ENCODE peak calls at places on chromosomes 5 and 9, in six cellular contexts. S, D, F, C, N and Y are unnamed samples.

GRCh38 chr5:88248094-88248493 is 20.6 kb downstream of the TMEM161B start:
- DNase-seq in C (no peak), N (no peak), F (no peak), S (no peak), D (no peak), Y (no peak)

GRCh38 chr5:18992264-18992663 is 995.7 kb downstream of the CDH18 start:
- DNase-seq in F (no peak), N (no peak), D (no peak), C (no peak), S (no peak), Y (no peak)

GRCh38 chr9:124447297-124447661 is 3.0 kb upstream of the ADGRD2 start:
- DNase-seq in F (no peak), D (no peak), C (no peak), S (no peak), N (no peak), Y (no peak)

GRCh38 chr9:131579789-131580211 is 34.5 kb downstream of the PRRT1B start:
- DNase-seq in D (peak), S (no peak), N (no peak), F (no peak), C (no peak), Y (no peak)

GRCh38 chr9:127393680-127394079 is 3.3 kb upstream of the SLC2A8 start:
- DNase-seq in D (no peak), S (no peak), N (peak), F (no peak), C (no peak), Y (no peak)

GRCh38 chr5:143887901-143888648 is 76.1 kb downstream of the HMHB1 start:
- DNase-seq in N (peak), S (no peak), F (no peak), D (no peak), C (no peak), Y (peak)

GRCh38 chr5:13989832-13990231 is 45.3 kb upstream of the DNAH5 start:
- DNase-seq in S (no peak), N (no peak), D (no peak), F (no peak), C (no peak), Y (no peak)

GRCh38 chr5:133696782-133697507 is 84.6 kb upstream of the FSTL4 start:
- DNase-seq in D (no peak), F (no peak), C (no peak), S (no peak), N (no peak), Y (no peak)

GRCh38 chr5:149125386-149125891 is 15.9 kb upstream of the ABLIM3 start:
- DNase-seq in S (peak), D (no peak), N (peak), C (no peak), F (no peak), Y (no peak)

GRCh38 chr9:137245450-137246421 is 4.6 kb downstream of the TUBB4B start:
- DNase-seq in S (no peak), C (no peak), N (no peak), F (no peak), D (no peak), Y (no peak)

GRCh38 chr9:136703231-136703870 is 9.0 kb upstream of the DIPK1B start:
- DNase-seq in N (no peak), F (no peak), S (no peak), D (no peak), C (no peak), Y (no peak)

DNA sequence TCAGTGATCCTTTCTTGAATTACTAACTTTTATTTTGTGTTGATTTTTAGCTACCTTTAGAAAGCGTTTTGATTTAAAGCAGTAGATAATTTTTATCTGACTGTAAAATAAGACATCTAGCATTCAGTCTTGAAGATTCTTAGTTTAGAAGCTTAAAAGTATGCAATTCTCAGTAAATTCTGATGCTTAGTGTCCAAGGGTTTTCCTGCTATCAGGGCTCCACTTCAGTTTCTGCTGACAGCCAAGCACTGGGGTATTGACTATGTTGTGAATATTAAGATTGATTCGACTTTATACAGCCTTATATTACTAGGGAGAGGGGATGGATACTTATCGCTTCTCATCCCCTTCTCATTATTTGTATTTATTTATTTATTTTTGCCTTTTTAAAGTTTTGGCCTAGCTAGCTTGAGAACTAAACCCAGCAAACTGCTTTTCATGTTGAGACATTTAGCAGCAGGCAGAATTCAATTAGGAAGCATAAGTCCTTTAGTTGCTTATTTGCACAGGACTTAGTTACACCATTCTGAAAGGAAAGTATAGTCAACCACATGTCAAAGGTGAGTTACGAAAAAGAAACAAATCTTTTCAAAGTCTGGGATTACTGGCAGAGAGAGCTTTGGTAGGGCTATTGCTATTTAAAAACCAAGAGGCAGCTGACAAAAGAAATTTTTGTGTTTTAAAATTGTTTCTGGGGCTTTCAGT is 2.9 kb downstream of the PBX3 start:
- DNase-seq in C (no peak), S (no peak), D (no peak), N (peak), F (no peak), Y (no peak)
- H3K4me3 ChIP-seq in C (peak), S (no peak), D (peak), N (no peak), F (peak), Y (no peak)

GRCh38 chr5:8633259-8633658 is 764.3 kb downstream of the MTRR start:
- DNase-seq in F (no peak), D (no peak), C (no peak), N (no peak), S (no peak), Y (peak)
- TF ChIP-seq CTCF in F (no peak), D (no peak), C (no peak), N (no peak), S (no peak), Y (no peak)

GRCh38 chr5:173232499-173233346 is 2.3 kb downstream of the NKX2-5 start:
- DNase-seq in N (no peak), F (no peak), C (no peak), D (no peak), S (no peak), Y (no peak)
- H3K4me3 ChIP-seq in N (peak), F (no peak), C (no peak), D (peak), S (no peak), Y (no peak)

DNA sequence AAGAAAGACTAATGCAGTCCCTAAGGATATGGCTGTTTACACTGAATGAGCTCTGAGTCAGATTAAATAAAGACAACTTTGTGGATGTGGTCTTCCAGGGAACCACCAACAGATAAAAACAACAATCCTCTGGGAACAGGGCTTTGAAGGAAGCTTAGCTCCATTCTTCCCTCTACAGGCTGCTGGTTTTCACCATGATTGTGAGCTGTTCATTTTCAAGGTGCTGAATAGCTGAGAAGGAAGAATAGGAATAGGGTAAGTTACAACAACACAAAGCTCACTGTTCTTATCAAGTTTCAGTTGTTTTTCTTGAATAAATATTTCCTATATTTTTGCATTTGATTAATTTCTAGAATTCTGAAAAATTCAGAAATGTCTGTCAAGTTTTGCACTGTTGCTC is 25.9 kb upstream of the PTAR1 start:
- DNase-seq in S (no peak), D (no peak), F (no peak), C (no peak), N (peak), Y (no peak)
- TF ChIP-seq CTCF in S (no peak), D (no peak), F (peak), C (no peak), N (peak), Y (peak)

GRCh38 chr5:109693535-109694152 is 3.9 kb downstream of the MAN2A1 start:
- DNase-seq in S (no peak), D (no peak), F (no peak), N (peak), C (no peak), Y (no peak)
- H3K4me3 ChIP-seq in S (no peak), D (peak), F (no peak), N (no peak), C (no peak), Y (no peak)